ENCODE peak calls at places on chromosomes 11 and 22, in seven cellular contexts. One of them, this sample, is unnamed.

GRCh38 chr11:22879615-22880014 is 19.3 kb upstream of the CCDC179 start:
- DNase-seq in NCI-H1092 treated with DMSO at 0.1 percent for 48 hours: no peak
- DNase-seq in activated gamma-delta T cell treated with anti-CD3 and anti-CD28 coated beads, Interleukin-2, amount 50 U/mL, for 16 hours: no peak
- DNase-seq in stimulated activated CD8-positive, alpha-beta memory T cell treated with anti-CD3 and anti-CD28 coated beads, Interleukin-4, amount 100 ng/mL, for 1 hour: no peak
- DNase-seq in H4: no peak
- DNase-seq in AG10803: peak
- DNase-seq in NAMALWA: no peak
- DNase-seq in this sample: no peak

GRCh38 chr11:57240757-57241156 is 3.7 kb upstream of the APLNR start:
- DNase-seq in H4: no peak
- DNase-seq in NAMALWA: no peak
- DNase-seq in AG10803: no peak
- DNase-seq in activated gamma-delta T cell treated with anti-CD3 and anti-CD28 coated beads, Interleukin-2, amount 50 U/mL, for 16 hours: no peak
- DNase-seq in stimulated activated CD8-positive, alpha-beta memory T cell treated with anti-CD3 and anti-CD28 coated beads, Interleukin-4, amount 100 ng/mL, for 1 hour: no peak
- DNase-seq in NCI-H1092 treated with DMSO at 0.1 percent for 48 hours: no peak
- DNase-seq in this sample: no peak

GRCh38 chr22:22463855-22464540 is 44.5 kb downstream of the ZNF280B start:
- DNase-seq in NAMALWA: peak
- DNase-seq in NCI-H1092 treated with DMSO at 0.1 percent for 48 hours: peak
- DNase-seq in stimulated activated CD8-positive, alpha-beta memory T cell treated with anti-CD3 and anti-CD28 coated beads, Interleukin-4, amount 100 ng/mL, for 1 hour: peak
- DNase-seq in AG10803: peak
- DNase-seq in H4: peak
- DNase-seq in activated gamma-delta T cell treated with anti-CD3 and anti-CD28 coated beads, Interleukin-2, amount 50 U/mL, for 16 hours: peak
- DNase-seq in this sample: peak

GRCh38 chr11:73107597-73107996 is 34.5 kb downstream of the FCHSD2 start:
- DNase-seq in activated gamma-delta T cell treated with anti-CD3 and anti-CD28 coated beads, Interleukin-2, amount 50 U/mL, for 16 hours: no peak
- DNase-seq in NCI-H1092 treated with DMSO at 0.1 percent for 48 hours: no peak
- DNase-seq in AG10803: no peak
- DNase-seq in NAMALWA: no peak
- DNase-seq in stimulated activated CD8-positive, alpha-beta memory T cell treated with anti-CD3 and anti-CD28 coated beads, Interleukin-4, amount 100 ng/mL, for 1 hour: no peak
- DNase-seq in H4: no peak
- DNase-seq in this sample: no peak

GRCh38 chr22:38132794-38133193 is 22.3 kb upstream of the BAIAP2L2 start:
- DNase-seq in H4: no peak
- DNase-seq in NCI-H1092 treated with DMSO at 0.1 percent for 48 hours: no peak
- DNase-seq in activated gamma-delta T cell treated with anti-CD3 and anti-CD28 coated beads, Interleukin-2, amount 50 U/mL, for 16 hours: no peak
- DNase-seq in AG10803: no peak
- DNase-seq in stimulated activated CD8-positive, alpha-beta memory T cell treated with anti-CD3 and anti-CD28 coated beads, Interleukin-4, amount 100 ng/mL, for 1 hour: no peak
- DNase-seq in NAMALWA: no peak
- DNase-seq in this sample: no peak

GRCh38 chr22:38352436-38352835 is 35.2 kb upstream of the CSNK1E start:
- DNase-seq in AG10803: no peak
- DNase-seq in NCI-H1092 treated with DMSO at 0.1 percent for 48 hours: no peak
- DNase-seq in stimulated activated CD8-positive, alpha-beta memory T cell treated with anti-CD3 and anti-CD28 coated beads, Interleukin-4, amount 100 ng/mL, for 1 hour: no peak
- DNase-seq in NAMALWA: no peak
- DNase-seq in H4: no peak
- DNase-seq in activated gamma-delta T cell treated with anti-CD3 and anti-CD28 coated beads, Interleukin-2, amount 50 U/mL, for 16 hours: no peak
- DNase-seq in this sample: no peak

GRCh38 chr11:88103337-88104206 is 71.7 kb downstream of the RAB38 start:
- DNase-seq in stimulated activated CD8-positive, alpha-beta memory T cell treated with anti-CD3 and anti-CD28 coated beads, Interleukin-4, amount 100 ng/mL, for 1 hour: no peak
- DNase-seq in NAMALWA: peak
- DNase-seq in NCI-H1092 treated with DMSO at 0.1 percent for 48 hours: peak
- DNase-seq in AG10803: peak
- DNase-seq in activated gamma-delta T cell treated with anti-CD3 and anti-CD28 coated beads, Interleukin-2, amount 50 U/mL, for 16 hours: no peak
- DNase-seq in H4: peak
- DNase-seq in this sample: peak

GRCh38 chr22:33180371-33180770 is 122.2 kb upstream of the SYN3 start:
- DNase-seq in stimulated activated CD8-positive, alpha-beta memory T cell treated with anti-CD3 and anti-CD28 coated beads, Interleukin-4, amount 100 ng/mL, for 1 hour: no peak
- DNase-seq in NAMALWA: peak
- DNase-seq in H4: no peak
- DNase-seq in activated gamma-delta T cell treated with anti-CD3 and anti-CD28 coated beads, Interleukin-2, amount 50 U/mL, for 16 hours: no peak
- DNase-seq in AG10803: peak
- DNase-seq in NCI-H1092 treated with DMSO at 0.1 percent for 48 hours: no peak
- DNase-seq in this sample: no peak

GRCh38 chr11:38971141-38971540 is 2373.1 kb upstream of the RAG2 start:
- DNase-seq in AG10803: no peak
- DNase-seq in activated gamma-delta T cell treated with anti-CD3 and anti-CD28 coated beads, Interleukin-2, amount 50 U/mL, for 16 hours: no peak
- DNase-seq in NAMALWA: no peak
- DNase-seq in H4: peak
- DNase-seq in stimulated activated CD8-positive, alpha-beta memory T cell treated with anti-CD3 and anti-CD28 coated beads, Interleukin-4, amount 100 ng/mL, for 1 hour: no peak
- DNase-seq in NCI-H1092 treated with DMSO at 0.1 percent for 48 hours: no peak
- DNase-seq in this sample: no peak

GRCh38 chr11:32072872-32073661 is 17.8 kb upstream of the RCN1 start:
- DNase-seq in NAMALWA: no peak
- DNase-seq in H4: no peak
- DNase-seq in stimulated activated CD8-positive, alpha-beta memory T cell treated with anti-CD3 and anti-CD28 coated beads, Interleukin-4, amount 100 ng/mL, for 1 hour: no peak
- DNase-seq in activated gamma-delta T cell treated with anti-CD3 and anti-CD28 coated beads, Interleukin-2, amount 50 U/mL, for 16 hours: no peak
- DNase-seq in NCI-H1092 treated with DMSO at 0.1 percent for 48 hours: no peak
- DNase-seq in AG10803: peak
- DNase-seq in this sample: no peak

GRCh38 chr11:68929135-68929534 is 25.4 kb downstream of the IGHMBP2 start:
- DNase-seq in NAMALWA: no peak
- DNase-seq in stimulated activated CD8-positive, alpha-beta memory T cell treated with anti-CD3 and anti-CD28 coated beads, Interleukin-4, amount 100 ng/mL, for 1 hour: no peak
- DNase-seq in NCI-H1092 treated with DMSO at 0.1 percent for 48 hours: no peak
- DNase-seq in activated gamma-delta T cell treated with anti-CD3 and anti-CD28 coated beads, Interleukin-2, amount 50 U/mL, for 16 hours: no peak
- DNase-seq in AG10803: no peak
- DNase-seq in H4: no peak
- DNase-seq in this sample: no peak

GRCh38 chr11:129614256-129614944 is 201.2 kb upstream of the TMEM45B start:
- DNase-seq in H4: no peak
- DNase-seq in NCI-H1092 treated with DMSO at 0.1 percent for 48 hours: no peak
- DNase-seq in AG10803: no peak
- DNase-seq in activated gamma-delta T cell treated with anti-CD3 and anti-CD28 coated beads, Interleukin-2, amount 50 U/mL, for 16 hours: no peak
- DNase-seq in NAMALWA: no peak
- DNase-seq in stimulated activated CD8-positive, alpha-beta memory T cell treated with anti-CD3 and anti-CD28 coated beads, Interleukin-4, amount 100 ng/mL, for 1 hour: no peak
- DNase-seq in this sample: no peak

GRCh38 chr22:43424201-43424600 is 12.4 kb downstream of the MPPED1 start:
- DNase-seq in H4: no peak
- DNase-seq in NCI-H1092 treated with DMSO at 0.1 percent for 48 hours: no peak
- DNase-seq in stimulated activated CD8-positive, alpha-beta memory T cell treated with anti-CD3 and anti-CD28 coated beads, Interleukin-4, amount 100 ng/mL, for 1 hour: no peak
- DNase-seq in NAMALWA: no peak
- DNase-seq in AG10803: no peak
- DNase-seq in activated gamma-delta T cell treated with anti-CD3 and anti-CD28 coated beads, Interleukin-2, amount 50 U/mL, for 16 hours: no peak
- DNase-seq in this sample: no peak

GRCh38 chr11:57294225-57295131 is 30.3 kb downstream of the TNKS1BP1 start:
- DNase-seq in NCI-H1092 treated with DMSO at 0.1 percent for 48 hours: peak
- DNase-seq in AG10803: peak
- DNase-seq in activated gamma-delta T cell treated with anti-CD3 and anti-CD28 coated beads, Interleukin-2, amount 50 U/mL, for 16 hours: no peak
- DNase-seq in H4: no peak
- DNase-seq in NAMALWA: no peak
- DNase-seq in stimulated activated CD8-positive, alpha-beta memory T cell treated with anti-CD3 and anti-CD28 coated beads, Interleukin-4, amount 100 ng/mL, for 1 hour: no peak
- DNase-seq in this sample: no peak

GRCh38 chr11:121499405-121499804 is 46.6 kb upstream of the SORL1-AS1 start:
- DNase-seq in NAMALWA: no peak
- DNase-seq in activated gamma-delta T cell treated with anti-CD3 and anti-CD28 coated beads, Interleukin-2, amount 50 U/mL, for 16 hours: no peak
- DNase-seq in stimulated activated CD8-positive, alpha-beta memory T cell treated with anti-CD3 and anti-CD28 coated beads, Interleukin-4, amount 100 ng/mL, for 1 hour: no peak
- DNase-seq in H4: no peak
- DNase-seq in AG10803: no peak
- DNase-seq in NCI-H1092 treated with DMSO at 0.1 percent for 48 hours: no peak
- DNase-seq in this sample: no peak

GRCh38 chr11:61919841-61920631 is 2.7 kb upstream of the RAB3IL1 start:
- DNase-seq in NCI-H1092 treated with DMSO at 0.1 percent for 48 hours: no peak
- DNase-seq in H4: no peak
- DNase-seq in NAMALWA: no peak
- DNase-seq in activated gamma-delta T cell treated with anti-CD3 and anti-CD28 coated beads, Interleukin-2, amount 50 U/mL, for 16 hours: no peak
- DNase-seq in stimulated activated CD8-positive, alpha-beta memory T cell treated with anti-CD3 and anti-CD28 coated beads, Interleukin-4, amount 100 ng/mL, for 1 hour: no peak
- DNase-seq in AG10803: no peak
- DNase-seq in this sample: no peak

This sample was measured in central memory CD4-positive, alpha-beta T cell.